ENCODE peak calls at places on chromosomes 5 and 9, in seven cellular contexts. One of them, this sample, is unnamed.

GRCh38 chr5:35320029-35320428 is 89.7 kb upstream of the PRLR start:
- DNase-seq in tibial artery: no peak
- DNase-seq in choroid plexus epithelial cell: no peak
- DNase-seq in Calu3: no peak
- DNase-seq in ovary: no peak
- DNase-seq in DND-41: no peak
- DNase-seq in coronary artery: no peak
- DNase-seq in this sample: no peak

GRCh38 chr9:87387351-87388055 is 110.2 kb upstream of the DAPK1 start:
- DNase-seq in Calu3: no peak
- DNase-seq in DND-41: no peak
- DNase-seq in tibial artery: no peak
- DNase-seq in coronary artery: no peak
- DNase-seq in choroid plexus epithelial cell: peak; percentile 30
- DNase-seq in ovary: no peak
- DNase-seq in this sample: no peak

GRCh38 chr9:78856781-78857180 is 559.9 kb downstream of the PSAT1 start:
- DNase-seq in ovary: no peak
- DNase-seq in choroid plexus epithelial cell: no peak
- DNase-seq in coronary artery: no peak
- DNase-seq in DND-41: no peak
- DNase-seq in Calu3: no peak
- DNase-seq in tibial artery: no peak
- DNase-seq in this sample: no peak

GRCh38 chr9:88198346-88198807 is 60.1 kb upstream of the SPATA31C2 start:
- DNase-seq in choroid plexus epithelial cell: peak; percentile 27
- DNase-seq in ovary: no peak
- DNase-seq in tibial artery: no peak
- DNase-seq in DND-41: no peak
- DNase-seq in Calu3: peak; percentile 31
- DNase-seq in coronary artery: no peak
- DNase-seq in this sample: no peak

GRCh38 chr9:81689343-81690175 is at the start of gene TLE1:
- DNase-seq in coronary artery: peak; percentile 100
- DNase-seq in Calu3: peak; percentile 97
- DNase-seq in DND-41: peak; percentile 89
- DNase-seq in tibial artery: peak; percentile 100
- DNase-seq in choroid plexus epithelial cell: peak; percentile 100
- DNase-seq in ovary: peak; percentile 99
- DNase-seq in this sample: peak; percentile 84

GRCh38 chr9:26326473-26327044 is 566.0 kb downstream of the CAAP1 start:
- DNase-seq in DND-41: peak; percentile 20
- DNase-seq in tibial artery: no peak
- DNase-seq in Calu3: peak; percentile 12
- DNase-seq in choroid plexus epithelial cell: peak; percentile 70
- DNase-seq in ovary: no peak
- DNase-seq in coronary artery: no peak
- DNase-seq in this sample: peak; percentile 11

GRCh38 chr5:108924457-108924961 is 176.8 kb downstream of the FER start:
- DNase-seq in Calu3: no peak
- DNase-seq in DND-41: no peak
- DNase-seq in tibial artery: no peak
- DNase-seq in coronary artery: no peak
- DNase-seq in choroid plexus epithelial cell: no peak
- DNase-seq in ovary: no peak
- DNase-seq in this sample: no peak

GRCh38 chr9:104091028-104091590 is 3.0 kb upstream of the SMC2 start:
- DNase-seq in DND-41: no peak
- DNase-seq in ovary: no peak
- DNase-seq in tibial artery: no peak
- DNase-seq in choroid plexus epithelial cell: no peak
- DNase-seq in Calu3: no peak
- DNase-seq in coronary artery: no peak
- DNase-seq in this sample: no peak

GRCh38 chr5:81202652-81203051 is 30.5 kb upstream of the CKMT2 start:
- DNase-seq in tibial artery: no peak
- DNase-seq in Calu3: no peak
- DNase-seq in DND-41: no peak
- DNase-seq in ovary: peak; percentile 69
- DNase-seq in coronary artery: no peak
- DNase-seq in choroid plexus epithelial cell: peak; percentile 26
- DNase-seq in this sample: no peak

GRCh38 chr5:68193481-68194036 is 22.0 kb upstream of the PIK3R1 start:
- DNase-seq in choroid plexus epithelial cell: peak; percentile 65
- DNase-seq in tibial artery: no peak
- DNase-seq in coronary artery: no peak
- DNase-seq in ovary: no peak
- DNase-seq in Calu3: no peak
- DNase-seq in DND-41: no peak
- DNase-seq in this sample: no peak

GRCh38 chr5:140243855-140244254 is 59.0 kb downstream of the PFDN1 start:
- DNase-seq in Calu3: no peak
- DNase-seq in tibial artery: no peak
- DNase-seq in choroid plexus epithelial cell: no peak
- DNase-seq in ovary: no peak
- DNase-seq in DND-41: no peak
- DNase-seq in coronary artery: no peak
- DNase-seq in this sample: no peak

GRCh38 chr9:125043148-125043547 is 100.2 kb downstream of the SCAI start:
- DNase-seq in tibial artery: no peak
- DNase-seq in choroid plexus epithelial cell: no peak
- DNase-seq in Calu3: no peak
- DNase-seq in coronary artery: no peak
- DNase-seq in ovary: no peak
- DNase-seq in DND-41: no peak
- DNase-seq in this sample: no peak

GRCh38 chr5:150156540-150156939 is 895 bp upstream of the PDGFRB start:
- DNase-seq in coronary artery: no peak
- DNase-seq in DND-41: no peak
- DNase-seq in ovary: peak; percentile 36
- DNase-seq in choroid plexus epithelial cell: no peak
- DNase-seq in tibial artery: no peak
- DNase-seq in Calu3: no peak
- DNase-seq in this sample: no peak

GRCh38 chr5:176820937-176821336 is 10.6 kb downstream of the UNC5A start:
- DNase-seq in DND-41: no peak
- DNase-seq in tibial artery: no peak
- DNase-seq in Calu3: peak; percentile 62
- DNase-seq in ovary: no peak
- DNase-seq in choroid plexus epithelial cell: no peak
- DNase-seq in coronary artery: no peak
- DNase-seq in this sample: no peak

GRCh38 chr5:162990856-162991497 is 446.4 kb upstream of the CCNG1 start:
- DNase-seq in ovary: no peak
- DNase-seq in DND-41: no peak
- DNase-seq in Calu3: no peak
- DNase-seq in coronary artery: no peak
- DNase-seq in tibial artery: no peak
- DNase-seq in choroid plexus epithelial cell: no peak
- DNase-seq in this sample: no peak

GRCh38 chr5:83025690-83026472 is 51.3 kb downstream of the TMEM167A start:
- DNase-seq in DND-41: no peak
- DNase-seq in tibial artery: no peak
- DNase-seq in choroid plexus epithelial cell: no peak
- DNase-seq in Calu3: no peak
- DNase-seq in coronary artery: no peak
- DNase-seq in ovary: no peak
- DNase-seq in this sample: no peak

GRCh38 chr5:103117471-103117991 is 2.4 kb downstream of the GIN1 start:
- DNase-seq in ovary: no peak
- DNase-seq in Calu3: no peak
- DNase-seq in tibial artery: no peak
- DNase-seq in coronary artery: no peak
- DNase-seq in choroid plexus epithelial cell: no peak
- DNase-seq in DND-41: no peak
- DNase-seq in this sample: no peak

GRCh38 chr5:27947088-27947487 is 908.7 kb upstream of the CDH9 start:
- DNase-seq in ovary: no peak
- DNase-seq in DND-41: no peak
- DNase-seq in Calu3: no peak
- DNase-seq in coronary artery: no peak
- DNase-seq in choroid plexus epithelial cell: peak; percentile 9
- DNase-seq in tibial artery: no peak
- DNase-seq in this sample: no peak

DNA sequence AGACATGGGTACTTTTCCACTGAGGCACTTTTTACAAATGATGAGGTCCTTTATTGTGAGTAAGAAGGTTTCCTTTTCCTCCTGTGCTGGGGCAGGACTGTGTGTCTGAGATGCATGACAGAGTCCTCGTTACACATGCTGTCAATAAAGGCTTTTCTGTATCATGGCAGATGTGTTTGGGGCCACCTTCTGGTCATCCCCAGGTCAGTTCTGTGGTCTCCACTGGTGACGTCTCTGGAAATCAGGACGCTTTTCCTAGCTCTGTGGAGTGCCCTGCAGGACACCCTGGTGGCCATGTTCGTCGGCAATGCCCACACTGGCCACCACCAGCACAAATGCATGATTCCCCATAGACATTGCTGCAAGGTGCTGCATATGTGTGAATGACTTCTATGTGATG is 2.8 kb downstream of the CMBL start:
- DNase-seq in tibial artery: no peak
- DNase-seq in coronary artery: no peak
- DNase-seq in DND-41: no peak
- DNase-seq in Calu3: no peak
- DNase-seq in ovary: no peak
- DNase-seq in choroid plexus epithelial cell: no peak
- DNase-seq in this sample: no peak
- TF ChIP-seq CTCF in tibial artery: no peak
- TF ChIP-seq CTCF in coronary artery: no peak
- TF ChIP-seq CTCF in DND-41: no peak
- TF ChIP-seq CTCF in Calu3: no peak
- TF ChIP-seq CTCF in ovary: no peak
- TF ChIP-seq CTCF in choroid plexus epithelial cell: no peak
- TF ChIP-seq CTCF in this sample: no peak

GRCh38 chr9:19030899-19031298 is 2.1 kb downstream of the SAXO1 start:
- DNase-seq in Calu3: no peak
- DNase-seq in choroid plexus epithelial cell: peak; percentile 19
- DNase-seq in ovary: no peak
- DNase-seq in coronary artery: no peak
- DNase-seq in tibial artery: no peak
- DNase-seq in DND-41: no peak
- DNase-seq in this sample: no peak

GRCh38 chr9:19032411-19032810 is 598 bp downstream of the SAXO1 start:
- DNase-seq in ovary: peak; percentile 39
- DNase-seq in tibial artery: no peak
- DNase-seq in DND-41: no peak
- DNase-seq in choroid plexus epithelial cell: no peak
- DNase-seq in coronary artery: no peak
- DNase-seq in Calu3: no peak
- DNase-seq in this sample: no peak

GRCh38 chr9:19033015-19033414 is at the start of gene SAXO1:
- DNase-seq in coronary artery: no peak
- DNase-seq in DND-41: no peak
- DNase-seq in ovary: no peak
- DNase-seq in choroid plexus epithelial cell: no peak
- DNase-seq in tibial artery: no peak
- DNase-seq in Calu3: no peak
- DNase-seq in this sample: no peak

GRCh38 chr9:19036611-19037010 is 3.6 kb upstream of the SAXO1 start:
- DNase-seq in DND-41: no peak
- DNase-seq in coronary artery: no peak
- DNase-seq in Calu3: no peak
- DNase-seq in choroid plexus epithelial cell: no peak
- DNase-seq in ovary: no peak
- DNase-seq in tibial artery: no peak
- DNase-seq in this sample: peak; percentile 22
- TF ChIP-seq CTCF in DND-41: peak; percentile 43
- TF ChIP-seq CTCF in coronary artery: no peak
- TF ChIP-seq CTCF in Calu3: no peak
- TF ChIP-seq CTCF in choroid plexus epithelial cell: peak; percentile 37
- TF ChIP-seq CTCF in ovary: no peak
- TF ChIP-seq CTCF in tibial artery: no peak
- TF ChIP-seq CTCF in this sample: no peak

DNA sequence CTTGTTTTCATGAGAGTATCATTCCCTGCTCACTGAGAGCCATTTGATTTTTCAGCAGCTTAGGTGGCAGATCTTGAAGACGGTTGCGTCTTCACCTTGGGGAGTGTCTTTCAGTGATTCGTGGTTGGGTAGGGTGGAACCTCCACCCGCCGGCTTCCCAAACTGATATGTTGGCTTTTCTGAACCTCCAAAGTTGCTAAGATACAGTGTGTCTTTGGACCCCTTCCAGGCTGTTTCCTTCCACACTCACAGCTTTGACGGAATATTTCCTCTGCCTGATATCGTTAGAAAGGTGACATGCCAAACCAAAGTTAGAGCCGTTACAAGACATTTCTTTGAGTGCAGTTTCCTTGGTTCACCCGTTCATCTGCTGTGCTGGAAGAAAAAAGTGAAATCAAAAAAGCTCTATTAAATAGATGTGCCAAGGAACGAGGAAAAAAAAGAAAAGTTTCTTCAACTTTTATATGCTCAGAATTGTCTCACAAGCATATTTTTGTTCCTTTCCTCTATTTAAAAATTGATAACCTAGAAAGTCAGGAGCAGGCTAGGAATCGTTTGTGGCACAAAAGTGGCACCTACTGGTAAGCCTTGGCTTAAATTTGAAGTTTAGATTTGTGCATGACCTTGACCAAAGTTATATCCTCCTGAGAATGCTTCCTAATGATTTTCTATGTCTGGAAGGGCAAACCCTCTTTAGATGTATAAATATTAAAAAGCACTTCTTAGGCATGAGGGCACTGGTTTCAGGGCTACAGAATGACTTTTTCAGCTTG is 270.7 kb upstream of the WWC1 start:
- DNase-seq in DND-41: no peak
- DNase-seq in choroid plexus epithelial cell: peak; percentile 39
- DNase-seq in coronary artery: no peak
- DNase-seq in ovary: no peak
- DNase-seq in Calu3: no peak
- DNase-seq in tibial artery: no peak
- DNase-seq in this sample: no peak
- TF ChIP-seq CTCF in DND-41: peak; percentile 8
- TF ChIP-seq CTCF in choroid plexus epithelial cell: peak; percentile 50
- TF ChIP-seq CTCF in coronary artery: no peak
- TF ChIP-seq CTCF in ovary: no peak
- TF ChIP-seq CTCF in Calu3: no peak
- TF ChIP-seq CTCF in tibial artery: peak; percentile 39
- TF ChIP-seq CTCF in this sample: no peak

GRCh38 chr5:172109749-172110148 is 78.3 kb downstream of the STK10 start:
- DNase-seq in ovary: no peak
- DNase-seq in coronary artery: no peak
- DNase-seq in Calu3: no peak
- DNase-seq in choroid plexus epithelial cell: no peak
- DNase-seq in DND-41: no peak
- DNase-seq in tibial artery: no peak
- DNase-seq in this sample: no peak

GRCh38 chr5:172104801-172105701 is 83.0 kb downstream of the STK10 start:
- DNase-seq in coronary artery: no peak
- DNase-seq in DND-41: no peak
- DNase-seq in tibial artery: no peak
- DNase-seq in Calu3: no peak
- DNase-seq in choroid plexus epithelial cell: no peak
- DNase-seq in ovary: no peak
- DNase-seq in this sample: no peak

GRCh38 chr5:172106511-172107356 is 81.3 kb downstream of the STK10 start:
- DNase-seq in coronary artery: no peak
- DNase-seq in tibial artery: no peak
- DNase-seq in DND-41: peak; percentile 68
- DNase-seq in Calu3: peak; percentile 72
- DNase-seq in choroid plexus epithelial cell: no peak
- DNase-seq in ovary: peak; percentile 75
- DNase-seq in this sample: peak; percentile 74

GRCh38 chr5:172105811-172106210 is 82.2 kb downstream of the STK10 start:
- DNase-seq in choroid plexus epithelial cell: no peak
- DNase-seq in Calu3: no peak
- DNase-seq in DND-41: no peak
- DNase-seq in coronary artery: no peak
- DNase-seq in ovary: no peak
- DNase-seq in tibial artery: no peak
- DNase-seq in this sample: no peak

GRCh38 chr5:172107606-172108005 is 80.4 kb downstream of the STK10 start:
- DNase-seq in coronary artery: no peak
- DNase-seq in Calu3: no peak
- DNase-seq in choroid plexus epithelial cell: peak; percentile 89
- DNase-seq in tibial artery: no peak
- DNase-seq in DND-41: no peak
- DNase-seq in ovary: no peak
- DNase-seq in this sample: no peak
- TF ChIP-seq CTCF in coronary artery: no peak
- TF ChIP-seq CTCF in Calu3: no peak
- TF ChIP-seq CTCF in choroid plexus epithelial cell: peak; percentile 30
- TF ChIP-seq CTCF in tibial artery: no peak
- TF ChIP-seq CTCF in DND-41: no peak
- TF ChIP-seq CTCF in ovary: no peak
- TF ChIP-seq CTCF in this sample: no peak